ENCODE peak calls at places on chromosomes 16 and 17, in ten cellular contexts. M, I, K, C, L, N, B, H, T and Z are unnamed samples.

GRCh38 chr17:21512307-21513011 is 136.3 kb downstream of the KCNJ12 start:
- DNase-seq in M (no peak), I (no peak), K (no peak), C (no peak), L (no peak), N (no peak), B (no peak), H (no peak), T (no peak), Z (no peak)

GRCh38 chr16:56281256-56281805 is 90.0 kb downstream of the GNAO1 start:
- DNase-seq in M (no peak), I (peak; percentile 95), K (no peak), C (no peak), L (no peak), N (no peak), B (no peak), H (no peak), T (no peak), Z (no peak)

GRCh38 chr17:15289285-15290185 is 24.4 kb upstream of the PMP22 start:
- DNase-seq in M (no peak), I (no peak), K (no peak), C (no peak), L (peak; percentile 85), N (peak; percentile 82), B (no peak), H (no peak), T (no peak), Z (no peak)

GRCh38 chr17:28874750-28875149 is 19.9 kb downstream of the ERAL1 start:
- DNase-seq in M (no peak), I (no peak), K (no peak), C (no peak), L (no peak), N (no peak), B (no peak), H (no peak), T (no peak), Z (no peak)

GRCh38 chr16:81889896-81890634 is 111.0 kb downstream of the PLCG2 start:
- DNase-seq in M (peak; percentile 31), I (peak; percentile 69), K (peak; percentile 41), C (peak; percentile 34), L (peak; percentile 46), N (peak; percentile 75), B (peak; percentile 63), H (peak; percentile 51), T (peak; percentile 33), Z (no peak)

GRCh38 chr16:11325404-11326083 is 19.7 kb upstream of the RMI2 start:
- DNase-seq in M (no peak), I (no peak), K (peak; percentile 42), C (no peak), L (no peak), N (no peak), B (no peak), H (no peak), T (no peak), Z (no peak)

GRCh38 chr16:22787456-22788189 is 26.3 kb upstream of the HS3ST2 start:
- DNase-seq in M (peak; percentile 98), I (no peak), K (peak; percentile 8), C (no peak), L (peak; percentile 32), N (no peak), B (no peak), H (peak; percentile 86), T (no peak), Z (no peak)

GRCh38 chr17:77593081-77593480 is 365.4 kb upstream of the TNRC6C start:
- DNase-seq in M (no peak), I (no peak), K (no peak), C (no peak), L (no peak), N (no peak), B (no peak), H (no peak), T (no peak), Z (no peak)

GRCh38 chr17:2487306-2487705 is 24.4 kb downstream of the METTL16 start:
- DNase-seq in M (no peak), I (no peak), K (no peak), C (no peak), L (no peak), N (no peak), B (no peak), H (no peak), T (no peak), Z (no peak)

GRCh38 chr17:29620271-29620670 is 2.4 kb downstream of the CORO6 start:
- DNase-seq in M (no peak), I (no peak), K (no peak), C (no peak), L (peak; percentile 37), N (no peak), B (no peak), H (peak; percentile 71), T (no peak), Z (no peak)

GRCh38 chr16:49194499-49195260 is 87.0 kb downstream of the CBLN1 start:
- DNase-seq in M (no peak), I (no peak), K (no peak), C (no peak), L (no peak), N (no peak), B (no peak), H (no peak), T (no peak), Z (no peak)

GRCh38 chr17:77400445-77400870 is 259.7 kb downstream of the SEC14L1 start:
- DNase-seq in M (no peak), I (peak; percentile 59), K (peak; percentile 82), C (peak; percentile 82), L (no peak), N (peak; percentile 44), B (no peak), H (no peak), T (peak; percentile 74), Z (peak; percentile 63)

GRCh38 chr16:87790278-87791023 is 24.7 kb upstream of the KLHDC4 start:
- DNase-seq in M (no peak), I (no peak), K (no peak), C (no peak), L (no peak), N (no peak), B (no peak), H (peak; percentile 89), T (no peak), Z (no peak)

GRCh38 chr16:82949016-82949415 is 322.2 kb downstream of the CDH13 start:
- DNase-seq in M (no peak), I (no peak), K (no peak), C (no peak), L (no peak), N (no peak), B (no peak), H (no peak), T (no peak), Z (no peak)

GRCh38 chr17:28612531-28612930 is 1.5 kb downstream of the RSKR start:
- DNase-seq in M (no peak), I (no peak), K (no peak), C (no peak), L (no peak), N (no peak), B (no peak), H (no peak), T (no peak), Z (no peak)

GRCh38 chr16:89161763-89162162 is 9.8 kb upstream of the CDH15 start:
- DNase-seq in M (no peak), I (no peak), K (no peak), C (no peak), L (no peak), N (no peak), B (no peak), H (no peak), T (no peak), Z (no peak)

GRCh38 chr16:1745900-1746692 is 25.2 kb downstream of the NME3 start:
- DNase-seq in M (no peak), I (no peak), K (no peak), C (no peak), L (peak; percentile 98), N (peak; percentile 81), B (no peak), H (no peak), T (no peak), Z (no peak)

GRCh38 chr17:48234922-48235321 is 127.4 kb downstream of the SNX11 start:
- DNase-seq in M (no peak), I (no peak), K (no peak), C (no peak), L (no peak), N (no peak), B (no peak), H (no peak), T (no peak), Z (no peak)

GRCh38 chr17:79022507-79022991 is 1.4 kb upstream of the C1QTNF1 start:
- DNase-seq in M (no peak), I (no peak), K (no peak), C (no peak), L (no peak), N (peak; percentile 99), B (no peak), H (no peak), T (no peak), Z (peak; percentile 71)

GRCh38 chr17:57634713-57635465 is 110.2 kb downstream of the CCDC182 start:
- DNase-seq in M (no peak), I (no peak), K (no peak), C (no peak), L (peak; percentile 74), N (no peak), B (no peak), H (no peak), T (no peak), Z (no peak)

GRCh38 chr16:67666032-67666537 is 465 bp downstream of the ENKD1 start:
- DNase-seq in M (no peak), I (peak; percentile 79), K (peak; percentile 30), C (no peak), L (no peak), N (peak; percentile 54), B (no peak), H (no peak), T (no peak), Z (peak; percentile 71)

GRCh38 chr17:66975614-66976378 is 11.3 kb downstream of the CACNG4 start:
- DNase-seq in M (no peak), I (peak; percentile 69), K (no peak), C (no peak), L (no peak), N (no peak), B (no peak), H (peak; percentile 25), T (no peak), Z (no peak)

GRCh38 chr17:48002208-48002919 is 31.5 kb downstream of the CDK5RAP3 start:
- DNase-seq in M (peak; percentile 25), I (peak; percentile 48), K (no peak), C (no peak), L (peak; percentile 91), N (peak; percentile 84), B (no peak), H (peak; percentile 80), T (no peak), Z (no peak)

GRCh38 chr16:9594961-9595360 is 503.5 kb downstream of the HAPSTR1 start:
- DNase-seq in M (no peak), I (no peak), K (no peak), C (no peak), L (no peak), N (no peak), B (no peak), H (no peak), T (no peak), Z (no peak)

GRCh38 chr16:89217388-89218191 is at the start of gene ZNF778:
- DNase-seq in M (peak; percentile 24), I (peak; percentile 91), K (peak; percentile 87), C (peak; percentile 76), L (peak; percentile 85), N (peak; percentile 87), B (peak; percentile 86), H (peak; percentile 84), T (peak; percentile 81), Z (peak; percentile 90)

GRCh38 chr17:40346061-40346767 is 18.3 kb downstream of the GJD3 start:
- DNase-seq in M (no peak), I (no peak), K (no peak), C (no peak), L (peak; percentile 54), N (no peak), B (peak; percentile 50), H (no peak), T (no peak), Z (no peak)

GRCh38 chr17:83076930-83077329 is 2.5 kb upstream of the METRNL start:
- DNase-seq in M (no peak), I (no peak), K (no peak), C (no peak), L (no peak), N (no peak), B (no peak), H (no peak), T (no peak), Z (no peak)

GRCh38 chr16:14101415-14101814 is 30.3 kb downstream of the MRTFB start:
- DNase-seq in M (no peak), I (no peak), K (no peak), C (no peak), L (no peak), N (peak; percentile 20), B (no peak), H (no peak), T (no peak), Z (no peak)